ENCODE peak calls at places on chromosomes 13 and 19, in ten cellular contexts. C is fibroblast of lung, X is fibroblast of villous mesenchyme, R is ovary, E is heart right ventricle, W is choroid plexus epithelial cell, I is dorsolateral prefrontal cortex, Z is ascending aorta, U is epithelial cell of esophagus, A is GM23338. N is an unnamed sample.

GRCh38 chr13:23069571-23069970 is 111.2 kb upstream of the SGCG start:
- DNase-seq in C (peak), X (peak), R (no peak), E (no peak), W (peak), I (no peak), Z (no peak), U (peak), A (no peak), N (no peak)

GRCh38 chr13:66751691-66752090 is 478.4 kb downstream of the PCDH9 start:
- DNase-seq in C (no peak), X (no peak), R (no peak), E (no peak), W (no peak), I (no peak), Z (no peak), U (no peak), A (no peak), N (no peak)

GRCh38 chr19:47848871-47849473 is 10.1 kb upstream of the TPRX2 start:
- DNase-seq in C (no peak), X (peak), R (no peak), E (peak), W (peak), I (no peak), Z (no peak), U (no peak), A (peak), N (no peak)

GRCh38 chr13:111548301-111548700 is 227.9 kb downstream of the TEX29 start:
- DNase-seq in C (no peak), X (no peak), R (no peak), E (no peak), W (no peak), I (no peak), Z (no peak), U (no peak), A (no peak), N (peak)

GRCh38 chr13:48643159-48643558 is 10.6 kb upstream of the CYSLTR2 start:
- DNase-seq in C (no peak), X (no peak), R (no peak), E (no peak), W (no peak), I (no peak), Z (no peak), U (no peak), A (no peak), N (no peak)

GRCh38 chr13:47039106-47039505 is 142.3 kb upstream of the HTR2A start:
- DNase-seq in C (peak), X (peak), R (no peak), E (no peak), W (peak), I (no peak), Z (no peak), U (peak), A (no peak), N (no peak)

GRCh38 chr13:42007844-42008243 is 40.6 kb upstream of the DGKH start:
- DNase-seq in C (peak), X (no peak), R (no peak), E (no peak), W (peak), I (no peak), Z (no peak), U (peak), A (no peak), N (no peak)

GRCh38 chr19:53076984-53077383 is 26.2 kb downstream of the ZNF160 start:
- DNase-seq in C (peak), X (peak), R (peak), E (peak), W (peak), I (peak), Z (no peak), U (peak), A (peak), N (no peak)

GRCh38 chr13:24006520-24007248 is 109.4 kb upstream of the C1QTNF9B start:
- DNase-seq in C (no peak), X (no peak), R (no peak), E (no peak), W (no peak), I (no peak), Z (no peak), U (no peak), A (peak), N (no peak)

GRCh38 chr19:38666662-38667448 is 19.4 kb downstream of the ACTN4 start:
- DNase-seq in C (peak), X (peak), R (no peak), E (no peak), W (peak), I (no peak), Z (no peak), U (peak), A (no peak), N (no peak)

GRCh38 chr19:16417660-16418596 is 53.8 kb downstream of the EPS15L1 start:
- DNase-seq in C (peak), X (peak), R (peak), E (peak), W (peak), I (peak), Z (no peak), U (peak), A (peak), N (no peak)

GRCh38 chr19:10766049-10766623 is 48.3 kb downstream of the DNM2 start:
- DNase-seq in C (no peak), X (no peak), R (no peak), E (no peak), W (no peak), I (no peak), Z (no peak), U (no peak), A (no peak), N (no peak)

GRCh38 chr19:8504171-8504570 is 1.7 kb upstream of the PRAM1 start:
- DNase-seq in C (no peak), X (no peak), R (no peak), E (no peak), W (no peak), I (no peak), Z (no peak), U (no peak), A (no peak), N (no peak)

GRCh38 chr19:3810708-3811355 is 24.7 kb upstream of the MATK start:
- DNase-seq in C (no peak), X (no peak), R (no peak), E (no peak), W (no peak), I (no peak), Z (no peak), U (no peak), A (no peak), N (no peak)

GRCh38 chr19:428144-428543 is 19.2 kb upstream of the C2CD4C start:
- DNase-seq in C (no peak), X (no peak), R (no peak), E (no peak), W (no peak), I (no peak), Z (no peak), U (no peak), A (no peak), N (peak)

GRCh38 chr19:45070214-45070613 is 6.1 kb downstream of the ZNF296 start:
- DNase-seq in C (no peak), X (no peak), R (no peak), E (no peak), W (no peak), I (no peak), Z (no peak), U (no peak), A (no peak), N (no peak)

GRCh38 chr19:5953680-5954213 is 24.2 kb downstream of the RANBP3 start:
- DNase-seq in C (peak), X (no peak), R (no peak), E (no peak), W (no peak), I (no peak), Z (no peak), U (peak), A (no peak), N (no peak)

GRCh38 chr13:60990032-60990733 is 425.5 kb downstream of the PCDH20 start:
- DNase-seq in C (no peak), X (no peak), R (no peak), E (no peak), W (no peak), I (no peak), Z (no peak), U (peak), A (peak), N (no peak)

GRCh38 chr13:104140557-104140956 is 1074.3 kb upstream of the SLC10A2 start:
- DNase-seq in C (peak), X (no peak), R (no peak), E (no peak), W (peak), I (no peak), Z (no peak), U (peak), A (no peak), N (no peak)

GRCh38 chr19:18709546-18709945 is 26.1 kb downstream of the CRTC1 start:
- DNase-seq in C (no peak), X (no peak), R (no peak), E (no peak), W (no peak), I (no peak), Z (no peak), U (no peak), A (no peak), N (no peak)

GRCh38 chr19:38862321-38863059 is 12.7 kb upstream of the HNRNPL start:
- DNase-seq in C (peak), X (peak), R (no peak), E (no peak), W (no peak), I (no peak), Z (no peak), U (no peak), A (no peak), N (no peak)

GRCh38 chr13:93116809-93117208 is 109.8 kb upstream of the GPC6 start:
- DNase-seq in C (no peak), X (no peak), R (no peak), E (no peak), W (peak), I (no peak), Z (no peak), U (no peak), A (peak), N (no peak)
- TF ChIP-seq CTCF in C (no peak), X (no peak), R (no peak), E (no peak), W (no peak), I (no peak), Z (no peak), U (no peak), A (peak), N (peak)

GRCh38 chr13:83150616-83151307 is 731.5 kb downstream of the SLITRK1 start:
- DNase-seq in C (no peak), X (no peak), R (no peak), E (no peak), W (peak), I (no peak), Z (no peak), U (no peak), A (peak), N (no peak)
- TF ChIP-seq CTCF in C (no peak), X (no peak), R (no peak), E (no peak), W (peak), I (peak), Z (no peak), U (no peak), A (peak), N (peak)

GRCh38 chr19:54391589-54392061 is 23.6 kb upstream of the TTYH1 start:
- DNase-seq in C (no peak), X (no peak), R (no peak), E (no peak), W (no peak), I (no peak), Z (no peak), U (no peak), A (peak), N (no peak)
- TF ChIP-seq CTCF in C (no peak), X (no peak), R (no peak), E (no peak), W (no peak), I (no peak), Z (no peak), U (peak), A (peak), N (no peak)

DNA sequence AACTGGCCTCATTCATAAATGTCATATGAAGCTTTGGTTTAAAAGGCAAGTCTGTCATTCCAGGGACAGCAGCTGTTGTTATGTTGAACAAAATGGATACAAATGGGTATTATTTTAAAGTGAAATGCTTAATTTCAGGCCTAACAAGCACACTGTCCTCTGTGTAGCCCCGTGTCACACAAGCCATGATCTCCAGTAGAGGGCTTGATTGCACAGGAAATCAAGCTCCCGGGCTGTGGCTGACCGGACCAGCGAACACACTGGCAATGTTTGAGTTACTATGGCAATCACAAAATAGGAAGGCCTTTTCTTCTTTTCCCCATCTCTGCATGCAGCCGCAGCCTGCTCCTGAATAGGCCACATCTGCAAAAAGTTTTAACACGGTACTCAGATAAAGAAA is 64.0 kb upstream of the GSX1 start:
- DNase-seq in C (no peak), X (no peak), R (no peak), E (no peak), W (peak), I (peak), Z (no peak), U (no peak), A (peak), N (no peak)
- TF ChIP-seq CTCF in C (no peak), X (no peak), R (no peak), E (no peak), W (no peak), I (peak), Z (no peak), U (no peak), A (peak), N (no peak)

DNA sequence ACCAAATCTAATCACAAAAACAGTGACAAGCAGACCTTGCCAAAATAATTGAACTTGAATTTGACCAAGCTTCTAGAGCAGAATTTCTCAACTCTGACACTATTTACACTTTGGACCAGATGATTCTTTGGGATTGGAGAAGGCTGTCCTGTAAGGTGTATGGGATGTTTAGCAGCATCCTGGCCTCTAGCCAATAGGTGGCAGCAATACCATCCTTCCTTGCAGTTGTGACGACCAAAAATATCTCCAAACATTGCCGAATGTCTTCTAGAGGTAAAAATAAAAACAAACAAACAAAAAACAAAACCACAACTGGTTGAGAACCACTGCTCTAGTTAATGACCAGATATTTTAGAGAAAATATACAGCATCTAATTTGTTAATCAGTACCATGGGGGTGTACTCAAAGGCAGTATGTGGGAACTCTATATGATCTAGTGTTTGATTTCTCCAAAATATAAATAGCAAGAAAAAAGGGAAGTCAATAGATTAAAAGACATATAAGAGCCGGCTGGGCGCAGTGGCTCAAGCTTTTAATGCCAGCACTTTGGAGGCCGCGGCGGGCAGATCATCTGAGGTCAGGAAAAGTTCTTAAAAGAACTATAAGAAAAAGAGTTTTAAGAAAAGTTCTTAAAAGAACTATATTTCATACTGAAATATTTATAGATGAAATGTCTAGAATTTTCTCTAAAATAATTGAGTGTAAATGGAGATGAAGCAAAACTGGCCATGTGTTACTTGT is 60.9 kb upstream of the ZNF527 start:
- DNase-seq in C (no peak), X (no peak), R (no peak), E (no peak), W (no peak), I (no peak), Z (no peak), U (peak), A (peak), N (no peak)
- TF ChIP-seq CTCF in C (no peak), X (peak), R (no peak), E (no peak), W (no peak), I (no peak), Z (no peak), U (no peak), A (peak), N (peak)

GRCh38 chr13:29713841-29714240 is 118.4 kb upstream of the SLC7A1 start:
- DNase-seq in C (no peak), X (no peak), R (no peak), E (no peak), W (peak), I (no peak), Z (no peak), U (peak), A (peak), N (no peak)
- TF ChIP-seq CTCF in C (peak), X (peak), R (no peak), E (peak), W (peak), I (no peak), Z (no peak), U (peak), A (peak), N (peak)

GRCh38 chr19:43606569-43607229 is 5.2 kb upstream of the SRRM5 start:
- DNase-seq in C (no peak), X (no peak), R (no peak), E (no peak), W (no peak), I (no peak), Z (no peak), U (peak), A (no peak), N (no peak)

GRCh38 chr19:43609872-43610271 is 2.0 kb upstream of the SRRM5 start:
- DNase-seq in C (no peak), X (no peak), R (no peak), E (no peak), W (no peak), I (no peak), Z (no peak), U (no peak), A (no peak), N (no peak)

GRCh38 chr19:43610493-43610892 is 1.4 kb upstream of the SRRM5 start:
- DNase-seq in C (peak), X (peak), R (no peak), E (no peak), W (peak), I (no peak), Z (no peak), U (no peak), A (no peak), N (no peak)

GRCh38 chr19:43607238-43608205 is 4.4 kb upstream of the SRRM5 start:
- DNase-seq in C (no peak), X (no peak), R (no peak), E (no peak), W (no peak), I (no peak), Z (no peak), U (no peak), A (no peak), N (no peak)

GRCh38 chr19:43605875-43606568 is 5.9 kb upstream of the SRRM5 start:
- DNase-seq in C (no peak), X (no peak), R (no peak), E (no peak), W (no peak), I (no peak), Z (no peak), U (no peak), A (no peak), N (no peak)
- TF ChIP-seq CTCF in C (no peak), X (no peak), R (no peak), E (no peak), W (no peak), I (no peak), Z (no peak), U (no peak), A (no peak), N (no peak)

DNA sequence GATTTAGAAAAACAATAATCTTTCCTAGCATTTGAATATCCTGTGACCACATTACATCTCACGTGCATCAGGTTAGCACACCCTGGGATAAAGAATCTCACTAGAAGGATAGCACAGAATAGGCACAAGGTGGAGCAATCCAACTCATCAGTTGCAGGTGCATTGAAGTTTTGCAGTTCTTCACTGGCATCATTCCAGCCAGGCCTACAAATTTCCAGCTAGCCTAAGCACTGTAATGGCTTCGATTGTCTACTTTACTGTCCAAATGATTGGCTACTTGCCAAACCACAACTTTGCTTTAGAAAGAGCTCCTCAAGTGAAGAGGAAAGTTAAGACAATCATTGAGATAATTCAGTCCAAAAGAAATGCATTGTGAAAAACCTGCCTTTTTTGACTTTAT is 89.5 kb downstream of the SPRY2 start:
- DNase-seq in C (peak), X (peak), R (no peak), E (no peak), W (peak), I (no peak), Z (no peak), U (peak), A (peak), N (no peak)
- TF ChIP-seq CTCF in C (no peak), X (no peak), R (no peak), E (no peak), W (no peak), I (no peak), Z (no peak), U (no peak), A (peak), N (no peak)

N was measured in chondrocyte.